ENCODE peak calls at places on chromosomes 6 and 20, in seven cellular contexts. M is NCI-H187; U is WTC11; Z is cardiac muscle cell; A is MCF 10A; V is dorsolateral prefrontal cortex; Q is activated CD4-positive, CD25-positive, alpha-beta regulatory T cell. O is an unnamed sample.

GRCh38 chr6:6859722-6860121 is 248.0 kb upstream of the RREB1 start:
- DNase-seq in M (no peak), U (no peak), Z (no peak), A (no peak), V (no peak), Q (no peak), O (no peak)

GRCh38 chr6:2911171-2911570 is 8.1 kb upstream of the SERPINB9 start:
- DNase-seq in M (no peak), U (no peak), Z (no peak), A (peak), V (no peak), Q (no peak), O (no peak)

GRCh38 chr20:21336455-21337151 is 33.5 kb downstream of the XRN2 start:
- DNase-seq in M (no peak), U (no peak), Z (no peak), A (no peak), V (no peak), Q (no peak), O (no peak)

GRCh38 chr20:64104667-64105451 is 2.5 kb downstream of the NPBWR2 start:
- DNase-seq in M (no peak), U (no peak), Z (no peak), A (no peak), V (peak), Q (no peak), O (no peak)

GRCh38 chr6:84825461-84825860 is 61.1 kb upstream of the TBX18 start:
- DNase-seq in M (no peak), U (no peak), Z (peak), A (peak), V (no peak), Q (no peak), O (no peak)

GRCh38 chr6:27836080-27836782 is 76.0 kb downstream of the OR2B2 start:
- DNase-seq in M (peak), U (no peak), Z (no peak), A (no peak), V (no peak), Q (no peak), O (no peak)

GRCh38 chr20:49622243-49622642 is 54.3 kb upstream of the PTGIS start:
- DNase-seq in M (no peak), U (no peak), Z (no peak), A (no peak), V (no peak), Q (no peak), O (no peak)

GRCh38 chr6:163159110-163159509 is 255.4 kb upstream of the QKI start:
- DNase-seq in M (no peak), U (no peak), Z (no peak), A (no peak), V (no peak), Q (no peak), O (no peak)

GRCh38 chr6:97882755-97883154 is 599.7 kb upstream of the MMS22L start:
- DNase-seq in M (no peak), U (no peak), Z (no peak), A (no peak), V (no peak), Q (no peak), O (no peak)

GRCh38 chr6:29834564-29835436 is 7.2 kb downstream of the HLA-G start:
- DNase-seq in M (no peak), U (peak), Z (peak), A (peak), V (peak), Q (peak), O (no peak)

GRCh38 chr20:46400253-46400652 is 6.2 kb downstream of the ELMO2 start:
- DNase-seq in M (no peak), U (no peak), Z (peak), A (peak), V (no peak), Q (no peak), O (no peak)

GRCh38 chr6:32885698-32886286 is 31.8 kb downstream of the PSMB9 start:
- DNase-seq in M (no peak), U (no peak), Z (peak), A (peak), V (no peak), Q (no peak), O (no peak)

GRCh38 chr6:7433211-7433610 is 43.6 kb downstream of the RIOK1 start:
- DNase-seq in M (no peak), U (no peak), Z (no peak), A (peak), V (no peak), Q (no peak), O (no peak)

GRCh38 chr20:20130399-20130798 is 78.1 kb downstream of the CFAP61 start:
- DNase-seq in M (no peak), U (no peak), Z (no peak), A (peak), V (no peak), Q (no peak), O (peak)

GRCh38 chr6:32968770-32969684 is 633 bp downstream of the BRD2 start:
- DNase-seq in M (peak), U (peak), Z (peak), A (peak), V (peak), Q (peak), O (peak)

GRCh38 chr6:89034586-89035251 is 45.8 kb upstream of the PNRC1 start:
- DNase-seq in M (no peak), U (no peak), Z (peak), A (peak), V (no peak), Q (no peak), O (no peak)